ENCODE peak calls at places on chromosomes 1 and 21, in ten cellular contexts. G, H, S, R, V, E, M, J, A and X are unnamed samples.

GRCh38 chr1:15244813-15245212 is 2.2 kb upstream of the FHAD1 start:
- DNase-seq in V (no peak), G (no peak), H (no peak), M (no peak), J (no peak), S (no peak), E (no peak), R (no peak), A (no peak), X (peak)

GRCh38 chr1:175862418-175862817 is 119.0 kb upstream of the TNR start:
- DNase-seq in M (no peak), G (no peak), V (no peak), A (no peak), S (no peak), J (no peak), E (no peak), H (no peak), R (no peak), X (no peak)

GRCh38 chr1:223142795-223143759 is at the start of gene TLR5:
- DNase-seq in H (no peak), R (peak), V (peak), E (peak), A (peak), M (peak), J (peak), S (peak), G (peak), X (peak)

GRCh38 chr1:119743308-119743707 is 25.4 kb downstream of the HMGCS2 start:
- DNase-seq in G (no peak), M (no peak), E (no peak), V (no peak), A (no peak), S (no peak), H (no peak), J (no peak), R (no peak), X (no peak)

GRCh38 chr1:43530483-43531452 is at the start of gene PTPRF:
- DNase-seq in R (peak), E (no peak), H (no peak), J (peak), V (no peak), G (peak), A (peak), S (peak), M (peak), X (peak)

GRCh38 chr1:46512135-46512791 is 22.6 kb downstream of the DMBX1 start:
- DNase-seq in R (no peak), M (no peak), E (no peak), J (no peak), V (no peak), G (no peak), A (no peak), S (no peak), H (no peak), X (no peak)

GRCh38 chr1:5619469-5619868 is 372.8 kb downstream of the NPHP4 start:
- DNase-seq in A (no peak), J (no peak), R (no peak), V (no peak), S (no peak), E (no peak), M (no peak), H (no peak), G (no peak), X (no peak)

GRCh38 chr1:17873007-17873675 is 118.0 kb downstream of the ACTL8 start:
- DNase-seq in H (no peak), A (no peak), E (no peak), V (no peak), G (no peak), S (no peak), J (no peak), M (no peak), R (no peak), X (no peak)

GRCh38 chr1:168455764-168456163 is 88.0 kb downstream of the XCL2 start:
- DNase-seq in S (no peak), M (no peak), G (no peak), V (no peak), A (no peak), H (no peak), E (no peak), R (no peak), J (no peak), X (no peak)

GRCh38 chr1:159783724-159784123 is 3.0 kb downstream of the DUSP23 start:
- DNase-seq in G (no peak), M (no peak), A (no peak), V (no peak), S (no peak), E (no peak), R (no peak), H (no peak), J (no peak), X (no peak)

GRCh38 chr21:32915099-32915498 is 110.6 kb upstream of the OLIG2 start:
- DNase-seq in G (no peak), A (no peak), H (no peak), V (no peak), R (no peak), J (no peak), S (no peak), E (no peak), M (no peak), X (no peak)

GRCh38 chr1:28256197-28256827 is 3.0 kb upstream of the SESN2 start:
- DNase-seq in E (no peak), R (no peak), S (no peak), J (no peak), A (no peak), G (no peak), H (peak), M (no peak), V (no peak), X (no peak)

GRCh38 chr21:14916676-14917141 is 148.1 kb downstream of the NRIP1 start:
- DNase-seq in G (no peak), R (no peak), A (no peak), M (no peak), E (no peak), J (no peak), V (no peak), S (no peak), H (no peak), X (no peak)

GRCh38 chr21:46188226-46189212 is 4.3 kb upstream of the SPATC1L start:
- DNase-seq in S (no peak), E (no peak), J (no peak), A (peak), M (no peak), G (no peak), R (peak), H (no peak), V (peak), X (no peak)

GRCh38 chr1:98277111-98277510 is 356.3 kb upstream of the DPYD start:
- DNase-seq in R (no peak), J (no peak), A (no peak), E (no peak), S (no peak), G (no peak), M (no peak), V (no peak), H (no peak), X (no peak)

GRCh38 chr1:234978397-234979291 is 150.0 kb downstream of the TOMM20 start:
- DNase-seq in E (peak), V (peak), G (peak), S (no peak), M (no peak), H (peak), A (no peak), J (peak), R (no peak), X (peak)

GRCh38 chr1:174877208-174877673 is 122.5 kb upstream of the CACYBP start:
- DNase-seq in V (no peak), R (no peak), S (peak), M (no peak), H (no peak), G (no peak), E (no peak), A (no peak), J (peak), X (no peak)

GRCh38 chr1:209583408-209583807 is at the start of gene CAMK1G:
- DNase-seq in A (peak), V (no peak), E (no peak), H (no peak), M (no peak), G (no peak), J (no peak), R (no peak), S (no peak), X (no peak)

GRCh38 chr1:56922070-56922469 is 43.7 kb downstream of the C8B start:
- DNase-seq in E (no peak), R (no peak), V (no peak), M (no peak), J (no peak), H (no peak), S (no peak), G (no peak), A (no peak), X (no peak)

GRCh38 chr1:242187171-242187570 is 188.3 kb upstream of the MAP1LC3C start:
- DNase-seq in R (no peak), H (no peak), S (no peak), M (no peak), G (no peak), E (no peak), A (no peak), J (no peak), V (no peak), X (no peak)

GRCh38 chr1:99704356-99704816 is 58.5 kb downstream of the PALMD start:
- DNase-seq in V (no peak), H (no peak), R (no peak), A (no peak), S (peak), M (no peak), J (no peak), E (no peak), G (no peak), X (no peak)

GRCh38 chr1:248696775-248697174 is 5.8 kb downstream of the OR14I1 start:
- DNase-seq in S (no peak), G (no peak), R (no peak), H (no peak), V (no peak), A (no peak), M (no peak), E (no peak), J (no peak), X (no peak)

GRCh38 chr1:208929575-208929974 is 653.9 kb upstream of the CAMK1G start:
- DNase-seq in J (no peak), V (no peak), E (no peak), S (no peak), M (no peak), A (no peak), R (no peak), G (no peak), H (no peak), X (no peak)

GRCh38 chr1:5996641-5997270 is 4.5 kb upstream of the NPHP4 start:
- DNase-seq in E (no peak), J (no peak), V (no peak), H (no peak), G (no peak), M (no peak), S (no peak), R (no peak), A (no peak), X (no peak)

GRCh38 chr21:36966066-36966845 is at the start of gene HLCS:
- DNase-seq in S (peak), H (no peak), J (peak), V (peak), R (peak), E (peak), G (peak), A (peak), M (peak), X (peak)

GRCh38 chr1:55444660-55445059 is 229.5 kb upstream of the USP24 start:
- DNase-seq in R (no peak), V (no peak), A (no peak), E (no peak), M (no peak), H (no peak), J (no peak), G (no peak), S (no peak), X (no peak)

GRCh38 chr1:68269637-68270430 is 37.5 kb upstream of the WLS start:
- DNase-seq in M (no peak), S (no peak), J (no peak), R (peak), V (no peak), E (no peak), H (no peak), A (no peak), G (no peak), X (no peak)

GRCh38 chr1:246785536-246786111 is 61.4 kb downstream of the SCCPDH start:
- DNase-seq in M (no peak), G (no peak), J (no peak), R (peak), V (no peak), S (no peak), E (no peak), A (no peak), H (no peak), X (no peak)

GRCh38 chr1:231210126-231210525 is 30.9 kb upstream of the GNPAT start:
- DNase-seq in E (no peak), G (no peak), S (no peak), V (no peak), A (no peak), J (no peak), R (no peak), H (no peak), M (no peak), X (no peak)

GRCh38 chr21:41048141-41048540 is 119.8 kb upstream of the BACE2 start:
- DNase-seq in A (no peak), H (no peak), E (no peak), M (no peak), J (no peak), S (no peak), R (no peak), V (no peak), G (no peak), X (no peak)

GRCh38 chr1:155070721-155071556 is 7.4 kb downstream of the EFNA4 start:
- DNase-seq in M (no peak), V (peak), S (peak), G (peak), A (peak), H (no peak), J (peak), R (peak), E (peak), X (peak)

GRCh38 chr1:84913025-84913892 is 20.3 kb upstream of the LPAR3 start:
- DNase-seq in J (no peak), M (no peak), S (no peak), R (no peak), V (no peak), G (no peak), E (no peak), A (no peak), H (peak), X (no peak)

GRCh38 chr1:111320066-111320879 is 29.6 kb downstream of the CHIA start:
- DNase-seq in R (no peak), G (no peak), M (no peak), V (no peak), E (no peak), S (no peak), A (no peak), J (no peak), H (no peak), X (no peak)

GRCh38 chr1:34404837-34405236 is 228.1 kb downstream of the C1orf94 start:
- DNase-seq in H (no peak), R (no peak), G (no peak), M (no peak), S (no peak), A (no peak), E (no peak), V (no peak), J (no peak), X (no peak)

GRCh38 chr1:202014915-202015676 is 4.7 kb downstream of the ELF3 start:
- DNase-seq in S (no peak), V (no peak), E (no peak), J (no peak), G (no peak), H (no peak), R (no peak), M (no peak), A (no peak), X (no peak)

GRCh38 chr1:55402676-55403464 is 187.7 kb upstream of the USP24 start:
- DNase-seq in A (no peak), G (no peak), R (no peak), J (no peak), H (no peak), M (no peak), E (no peak), V (no peak), S (no peak), X (no peak)

GRCh38 chr1:109237512-109237911 is 11.8 kb upstream of the CELSR2 start:
- DNase-seq in V (no peak), E (no peak), G (no peak), H (no peak), M (no peak), S (no peak), R (no peak), J (no peak), A (no peak), X (no peak)